ENCODE peak calls at places on chromosome 13, in four cellular contexts. O is GM12878, L is K562, V is HepG2. F is an unnamed sample.
A peak's percentile ranks its signal among the peaks of the same experiment; 100 is the strongest.

GRCh38 chr13:85371254-85371653 is 428.0 kb downstream of the SLITRK6 start:
- DNase-seq in O (no peak), L (no peak), V (peak; percentile 57), F (no peak)

GRCh38 chr13:33328691-33329090 is 43.1 kb upstream of the STARD13 start:
- DNase-seq in O (no peak), L (no peak), V (no peak), F (no peak)

GRCh38 chr13:91797567-91797966 is 399.1 kb downstream of the GPC5 start:
- DNase-seq in O (no peak), L (no peak), V (no peak), F (no peak)

GRCh38 chr13:29362849-29363604 is 232.5 kb downstream of the SLC7A1 start:
- DNase-seq in O (peak; percentile 13), L (peak; percentile 48), V (peak; percentile 43), F (peak; percentile 78)

GRCh38 chr13:100131863-100132574 is 43.1 kb downstream of the PCCA start:
- DNase-seq in O (no peak), L (peak; percentile 45), V (peak; percentile 32), F (peak; percentile 32)

GRCh38 chr13:43356566-43356965 is 333.2 kb downstream of the DNAJC15 start:
- DNase-seq in O (no peak), L (no peak), V (no peak), F (no peak)

GRCh38 chr13:41694902-41695301 is 237.6 kb downstream of the RGCC start:
- DNase-seq in O (peak; percentile 7), L (no peak), V (no peak), F (peak; percentile 22)

GRCh38 chr13:47826481-47826880 is 174.6 kb downstream of the SUCLA2 start:
- DNase-seq in O (no peak), L (no peak), V (no peak), F (no peak)

GRCh38 chr13:41696163-41697003 is 239.0 kb downstream of the RGCC start:
- DNase-seq in O (no peak), L (no peak), V (peak; percentile 2), F (peak; percentile 39)

GRCh38 chr13:102598061-102598460 is 1.3 kb downstream of the TPP2 start:
- DNase-seq in O (no peak), L (no peak), V (no peak), F (no peak)

GRCh38 chr13:106326751-106327150 is 208.7 kb downstream of the EFNB2 start:
- DNase-seq in O (no peak), L (no peak), V (no peak), F (no peak)

GRCh38 chr13:36074659-36075058 is 56.5 kb downstream of the DCLK1 start:
- DNase-seq in O (no peak), L (no peak), V (no peak), F (no peak)

GRCh38 chr13:65843314-65843731 is 1386.8 kb downstream of the PCDH9 start:
- DNase-seq in O (no peak), L (no peak), V (no peak), F (no peak)

GRCh38 chr13:30418075-30418715 is 4.1 kb upstream of the UBE2L5 start:
- DNase-seq in O (no peak), L (no peak), V (no peak), F (no peak)

GRCh38 chr13:105220063-105220462 is 1315.4 kb downstream of the EFNB2 start:
- DNase-seq in O (no peak), L (no peak), V (no peak), F (no peak)

GRCh38 chr13:30450066-30450465 is 15.7 kb downstream of the HMGB1 start:
- DNase-seq in O (no peak), L (no peak), V (no peak), F (no peak)

GRCh38 chr13:28794370-28794769 is 25.8 kb upstream of the MTUS2 start:
- DNase-seq in O (no peak), L (no peak), V (peak; percentile 12), F (no peak)

GRCh38 chr13:40318366-40318765 is 348.1 kb downstream of the FOXO1 start:
- DNase-seq in O (no peak), L (no peak), V (no peak), F (peak; percentile 22)

GRCh38 chr13:38135590-38135989 is 214.1 kb upstream of the UFM1 start:
- DNase-seq in O (no peak), L (no peak), V (no peak), F (no peak)

GRCh38 chr13:88895261-88895941 is 1224.2 kb downstream of the SLITRK5 start:
- DNase-seq in O (no peak), L (no peak), V (no peak), F (no peak)

GRCh38 chr13:46097015-46097414 is 7.8 kb downstream of the CPB2 start:
- DNase-seq in O (no peak), L (no peak), V (no peak), F (no peak)

DNA sequence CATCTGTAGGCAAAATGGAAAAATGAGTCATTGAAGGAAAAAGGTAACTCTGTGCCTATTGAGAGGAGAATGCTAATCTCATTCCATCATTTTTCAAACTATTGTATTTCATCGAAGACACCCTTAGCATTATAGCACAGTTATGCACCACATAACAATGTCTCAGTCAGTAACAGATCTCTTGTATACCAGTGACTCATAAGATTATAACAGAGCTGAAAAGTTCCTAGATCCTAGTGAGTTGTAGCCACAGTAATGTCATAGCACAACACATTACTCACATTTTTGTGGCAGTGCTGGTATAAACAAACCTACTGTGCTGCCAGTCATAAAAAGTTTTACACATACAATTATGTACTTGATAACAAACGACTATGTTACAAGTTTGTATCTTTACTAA is 1077.6 kb downstream of the DIAPH3 start:
- DNase-seq in O (no peak), L (no peak), V (no peak), F (no peak)
- TF ChIP-seq FOXM1 in O (no peak), L (no peak), V (no peak), F (no peak)

GRCh38 chr13:49781791-49782190 is 10.7 kb downstream of the KPNA3 start:
- DNase-seq in O (no peak), L (no peak), V (no peak), F (no peak)
- TF ChIP-seq SP1 in O (no peak), L (no peak), V (no peak), F (no peak)

GRCh38 chr13:73781384-73781783 is 352.8 kb downstream of the KLF12 start:
- DNase-seq in O (no peak), L (no peak), V (no peak), F (no peak)
- TF ChIP-seq FOXM1 in O (no peak), L (no peak), V (no peak), F (no peak)

DNA sequence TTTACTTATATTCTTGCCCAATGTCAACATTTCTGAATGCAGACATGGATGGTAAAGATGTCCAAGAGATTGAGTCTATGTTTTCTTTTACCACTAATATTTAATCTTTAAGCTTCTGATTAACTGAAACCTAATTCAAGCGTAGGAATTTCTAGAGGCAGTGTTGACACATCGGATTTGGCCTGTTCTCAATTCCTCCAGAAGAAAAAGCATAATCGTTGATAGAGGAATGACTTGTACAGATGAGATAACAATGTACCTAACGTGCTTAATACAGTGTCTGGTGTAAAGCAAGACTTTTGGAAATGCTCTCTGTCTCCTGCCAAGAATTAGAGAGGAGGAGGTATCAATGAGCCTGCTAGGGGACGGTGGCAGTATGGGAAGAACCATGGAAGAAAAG is 35.2 kb downstream of the SLC15A1 start:
- DNase-seq in O (no peak), L (no peak), V (no peak), F (no peak)
- TF ChIP-seq SP1 in O (no peak), L (no peak), V (no peak), F (no peak)

DNA sequence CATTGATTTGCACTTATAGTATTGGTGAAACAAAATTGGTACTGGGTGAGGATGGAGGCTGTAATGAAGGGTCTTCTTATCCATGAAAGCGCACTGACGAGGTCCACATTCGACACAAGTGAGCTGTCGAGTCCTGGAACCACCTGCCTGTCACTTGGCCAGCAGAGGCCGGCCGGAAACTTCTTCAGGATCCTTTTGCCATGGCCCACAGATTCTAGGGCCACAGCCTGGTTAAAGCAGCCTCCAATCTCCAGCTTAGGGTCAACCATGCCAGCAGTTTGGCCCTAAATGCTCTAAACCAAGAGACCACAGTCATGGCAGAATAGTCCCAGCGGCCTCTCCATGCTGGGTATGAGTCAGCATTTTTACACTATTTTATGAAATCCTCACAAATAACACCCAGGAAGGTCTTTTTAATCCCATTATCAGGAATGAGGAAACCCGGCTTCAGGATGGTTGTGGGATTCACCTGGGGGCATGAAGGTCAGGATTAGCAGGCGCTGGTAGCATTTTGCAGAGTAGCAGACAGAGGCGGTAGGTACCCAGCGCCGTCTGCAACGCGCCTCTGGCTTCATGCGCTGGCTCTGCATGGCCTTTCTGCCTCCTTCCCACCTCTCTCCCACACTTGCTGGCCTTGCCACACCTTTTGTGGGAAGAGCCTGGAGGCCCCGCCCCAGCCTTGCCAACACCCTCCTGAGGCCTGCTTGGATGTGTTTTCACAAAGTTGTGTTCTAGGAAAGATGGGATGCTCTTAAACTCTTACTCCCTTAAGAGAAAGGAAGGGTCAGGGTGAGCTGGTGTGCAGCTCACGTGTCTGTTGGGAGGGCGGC is 15.2 kb downstream of the GAS6 start:
- DNase-seq in O (no peak), L (no peak), V (no peak), F (no peak)
- TF ChIP-seq FOXM1 in O (no peak), L (no peak), V (no peak), F (no peak)

GRCh38 chr13:24692541-24692940 is 12.3 kb downstream of the ATP12A start:
- DNase-seq in O (no peak), L (no peak), V (no peak), F (no peak)
- TF ChIP-seq SP1 in O (no peak), L (no peak), V (no peak), F (no peak)

GRCh38 chr13:94702181-94703041 is 9.9 kb downstream of the SOX21 start:
- DNase-seq in O (no peak), L (no peak), V (no peak), F (no peak)
- TF ChIP-seq FOXM1 in O (no peak), L (no peak), V (no peak), F (no peak)

GRCh38 chr13:50124536-50125305 is 109.5 kb downstream of the KCNRG start:
- DNase-seq in O (no peak), L (peak; percentile 37), V (peak; percentile 33), F (peak; percentile 43)
- TF ChIP-seq SP1 in O (no peak), L (peak; percentile 70), V (no peak), F (no peak)